ENCODE peak calls at places on chromosome 16, in five cellular contexts. H is heart left ventricle, O is left lung, K is A549, I is GM23248. J is an unnamed sample.
A peak's percentile ranks its signal among the peaks of the same experiment; 100 is the strongest.

GRCh38 chr16:104828-105374 is 26.9 kb downstream of the MPG start:
- DNase-seq in H (no peak), O (no peak), K (no peak), I (no peak), J (no peak)

GRCh38 chr16:83968483-83968865 is 430 bp downstream of the NECAB2 start:
- DNase-seq in H (no peak), O (no peak), K (no peak), I (peak; percentile 53), J (no peak)

GRCh38 chr16:80824623-80825364 is 20.4 kb upstream of the CDYL2 start:
- DNase-seq in H (no peak), O (no peak), K (peak; percentile 74), I (peak; percentile 69), J (peak; percentile 16)

GRCh38 chr16:82011199-82011641 is at the start of gene SDR42E1:
- DNase-seq in H (no peak), O (peak; percentile 87), K (peak; percentile 70), I (no peak), J (peak; percentile 46)

GRCh38 chr16:89921699-89922476 is 1.3 kb upstream of the TUBB3 start:
- DNase-seq in H (peak; percentile 95), O (peak; percentile 92), K (peak; percentile 90), I (peak; percentile 99), J (no peak)

GRCh38 chr16:530111-530817 is 2.8 kb downstream of the CAPN15 start:
- DNase-seq in H (no peak), O (no peak), K (no peak), I (no peak), J (no peak)

GRCh38 chr16:13621639-13622038 is 298.3 kb upstream of the ERCC4 start:
- DNase-seq in H (no peak), O (no peak), K (no peak), I (no peak), J (no peak)

GRCh38 chr16:76837872-76838271 is 353.1 kb upstream of the MON1B start:
- DNase-seq in H (no peak), O (no peak), K (no peak), I (no peak), J (no peak)

GRCh38 chr16:20851601-20852000 is 45.3 kb downstream of the REXO5 start:
- DNase-seq in H (peak; percentile 91), O (peak; percentile 67), K (peak; percentile 82), I (peak; percentile 96), J (no peak)

GRCh38 chr16:75389096-75389692 is 44.1 kb downstream of the CFDP1 start:
- DNase-seq in H (no peak), O (no peak), K (no peak), I (no peak), J (no peak)

GRCh38 chr16:52384378-52384777 is 162.6 kb downstream of the TOX3 start:
- DNase-seq in H (no peak), O (no peak), K (no peak), I (no peak), J (no peak)

GRCh38 chr16:48277158-48277557 is 29.8 kb upstream of the ABCC11 start:
- DNase-seq in H (no peak), O (no peak), K (no peak), I (no peak), J (no peak)

GRCh38 chr16:1316033-1316405 is 6.6 kb downstream of the UBE2I start:
- DNase-seq in H (no peak), O (no peak), K (no peak), I (no peak), J (no peak)

GRCh38 chr16:83733301-83733700 is 74.5 kb upstream of the HSBP1 start:
- DNase-seq in H (peak; percentile 33), O (no peak), K (no peak), I (no peak), J (no peak)

GRCh38 chr16:28984619-28985135 is at the start of gene LAT:
- DNase-seq in H (no peak), O (peak; percentile 86), K (peak; percentile 25), I (peak; percentile 33), J (peak; percentile 85)

GRCh38 chr16:1470543-1471251 is 4.1 kb downstream of the CLCN7 start:
- DNase-seq in H (peak; percentile 68), O (peak; percentile 86), K (no peak), I (peak; percentile 64), J (no peak)

GRCh38 chr16:55120408-55120807 is 189.7 kb downstream of the IRX5 start:
- DNase-seq in H (peak; percentile 38), O (no peak), K (peak; percentile 7), I (peak; percentile 22), J (no peak)

GRCh38 chr16:81313731-81314602 is 795 bp upstream of the GAN start:
- DNase-seq in H (no peak), O (no peak), K (no peak), I (peak; percentile 25), J (peak; percentile 0)

GRCh38 chr16:13478991-13479390 is 441.0 kb upstream of the ERCC4 start:
- DNase-seq in H (no peak), O (no peak), K (no peak), I (no peak), J (no peak)

GRCh38 chr16:69848635-69849545 is 86.8 kb downstream of the WWP2 start:
- DNase-seq in H (peak; percentile 95), O (no peak), K (no peak), I (peak; percentile 97), J (no peak)

GRCh38 chr16:72590179-72590937 is 418.4 kb upstream of the PMFBP1 start:
- DNase-seq in H (no peak), O (no peak), K (no peak), I (no peak), J (no peak)

GRCh38 chr16:72588554-72588953 is 416.6 kb upstream of the PMFBP1 start:
- DNase-seq in H (no peak), O (no peak), K (no peak), I (no peak), J (no peak)
- H3K4me1 ChIP-seq in H (no peaks in the 10 kb centered on the region), O (no peaks in the 10 kb centered on the region), K (no peaks in the 10 kb centered on the region), I (no peaks in the 10 kb centered on the region), J (no peaks in the 10 kb centered on the region)

DNA sequence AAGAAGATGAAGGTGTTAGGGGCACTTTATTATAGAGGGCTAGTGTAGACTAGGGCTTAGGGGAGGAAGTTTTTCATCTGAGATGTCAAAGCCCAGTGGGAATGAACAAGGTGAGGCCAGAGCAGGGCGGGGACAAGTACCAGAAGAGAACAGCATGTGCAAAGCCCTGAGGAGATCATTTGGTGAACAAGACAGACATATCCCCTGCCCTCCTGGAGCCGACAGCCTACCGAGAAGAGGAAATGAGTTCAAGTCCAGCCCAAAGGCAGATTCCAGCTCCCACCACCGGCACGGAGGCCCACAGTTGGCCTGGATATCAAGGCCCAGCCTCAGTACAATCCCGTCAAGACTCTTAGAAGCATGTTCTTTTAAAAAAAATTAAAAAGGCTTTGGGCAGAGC is 61.1 kb downstream of the C16orf78 start:
- DNase-seq in H (no peak), O (no peak), K (no peak), I (no peak), J (no peak)
- H3K27ac ChIP-seq in H (no peak overlapping the region), O (no peak overlapping the region), K (no peak overlapping the region), I (no peak overlapping the region), J (no peak overlapping the region)

DNA sequence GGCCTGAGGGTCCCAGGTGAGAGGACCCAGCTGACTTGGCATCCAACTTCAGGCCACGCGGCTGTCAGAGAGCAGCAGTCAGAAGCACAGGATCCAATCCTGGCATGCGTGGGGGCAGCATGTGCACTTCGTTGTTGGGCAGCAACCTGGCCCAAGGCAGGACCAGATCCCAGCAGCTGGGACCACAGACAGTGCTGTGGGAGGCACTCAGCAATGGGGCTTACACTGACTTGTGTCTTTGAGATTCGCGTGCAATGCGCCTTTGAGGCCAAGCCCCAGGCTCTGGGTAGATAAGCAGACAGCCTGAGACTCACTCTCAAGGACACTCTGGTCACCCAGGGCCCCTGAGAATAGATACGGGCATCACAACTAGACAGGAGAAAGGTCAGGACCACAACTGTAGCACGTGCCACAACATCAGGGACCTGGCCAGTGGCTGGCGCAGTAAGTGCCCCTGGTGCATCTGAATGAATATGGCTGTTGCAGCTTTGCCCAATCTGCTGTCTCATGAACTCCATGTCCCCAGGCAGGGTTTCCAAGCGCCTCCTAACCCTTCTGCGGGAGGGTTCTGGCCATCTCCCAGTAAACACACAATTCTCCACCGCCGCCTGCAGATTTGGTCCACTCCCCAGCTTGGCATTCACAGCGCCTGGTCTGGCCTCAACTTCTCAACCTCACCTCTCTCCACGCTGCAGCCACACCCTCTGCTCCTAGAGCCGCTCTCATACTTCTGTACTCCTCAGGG is 3.2 kb downstream of the PAM16 start:
- DNase-seq in H (no peak), O (no peak), K (no peak), I (no peak), J (no peak)
- H3K4me1 ChIP-seq in H (no peaks in the 10 kb centered on the region), O (peaks cover 78% of the 10 kb centered on the region), K (peaks cover 35% of the 10 kb centered on the region), I (peaks cover 19% of the 10 kb centered on the region), J (peaks cover 5% of the 10 kb centered on the region)

GRCh38 chr16:9351440-9351839 is 260.0 kb downstream of the HAPSTR1 start:
- DNase-seq in H (no peak), O (no peak), K (no peak), I (no peak), J (no peak)
- H3K27ac ChIP-seq in H (no peak overlapping the region), O (no peak overlapping the region), K (no peak overlapping the region), I (no peak overlapping the region), J (no peak overlapping the region)

GRCh38 chr16:71536752-71537499 is 10.7 kb downstream of the CHST4 start:
- DNase-seq in H (no peak), O (no peak), K (no peak), I (no peak), J (no peak)
- H3K4me1 ChIP-seq in H (no peaks in the 10 kb centered on the region), O (no peaks in the 10 kb centered on the region), K (no peaks in the 10 kb centered on the region), I (no peaks in the 10 kb centered on the region), J (no peaks in the 10 kb centered on the region)